ENCODE peak calls at places on chromosomes 7 and 10, in nine cellular contexts. One of them, this sample, is unnamed.

GRCh38 chr10:95287281-95287680 is 3.5 kb downstream of the PDLIM1 start:
- DNase-seq in GM13976: no peak
- DNase-seq in heart left ventricle: no peak
- DNase-seq in NCI-H1105 treated with DMSO at 0.1 percent for 48 hours: no peak
- DNase-seq in GM04503: peak
- DNase-seq in heart right ventricle: no peak
- DNase-seq in activated T-helper 2 cell treated with anti-CD3 and anti-CD28 coated beads, Interferon-gamma antibody, Interleukin-2, Interleukin-4, amounts not matched to agents 10 μg/mL and 5 μg/mL and 100 μg/mL, durations not matched to agents 14 hours and 24 hours and 36 hours: no peak
- DNase-seq in C1 segment of cervical spinal cord: no peak
- DNase-seq in renal cortical epithelial cell: no peak
- DNase-seq in this sample: no peak

GRCh38 chr10:29734980-29735627 is 100.3 kb upstream of the SVIL start:
- DNase-seq in heart right ventricle: peak
- DNase-seq in heart left ventricle: peak
- DNase-seq in C1 segment of cervical spinal cord: no peak
- DNase-seq in NCI-H1105 treated with DMSO at 0.1 percent for 48 hours: peak
- DNase-seq in renal cortical epithelial cell: no peak
- DNase-seq in GM04503: no peak
- DNase-seq in GM13976: peak
- DNase-seq in activated T-helper 2 cell treated with anti-CD3 and anti-CD28 coated beads, Interferon-gamma antibody, Interleukin-2, Interleukin-4, amounts not matched to agents 10 μg/mL and 5 μg/mL and 100 μg/mL, durations not matched to agents 14 hours and 24 hours and 36 hours: peak
- DNase-seq in this sample: peak

GRCh38 chr10:75431180-75432111 is at the start of gene LRMDA:
- DNase-seq in heart right ventricle: peak
- DNase-seq in activated T-helper 2 cell treated with anti-CD3 and anti-CD28 coated beads, Interferon-gamma antibody, Interleukin-2, Interleukin-4, amounts not matched to agents 10 μg/mL and 5 μg/mL and 100 μg/mL, durations not matched to agents 14 hours and 24 hours and 36 hours: no peak
- DNase-seq in renal cortical epithelial cell: peak
- DNase-seq in NCI-H1105 treated with DMSO at 0.1 percent for 48 hours: no peak
- DNase-seq in C1 segment of cervical spinal cord: no peak
- DNase-seq in GM04503: no peak
- DNase-seq in GM13976: no peak
- DNase-seq in heart left ventricle: peak
- DNase-seq in this sample: peak

GRCh38 chr7:128053023-128053422 is 21.8 kb upstream of the LRRC4 start:
- DNase-seq in heart left ventricle: no peak
- DNase-seq in GM13976: no peak
- DNase-seq in GM04503: no peak
- DNase-seq in NCI-H1105 treated with DMSO at 0.1 percent for 48 hours: peak
- DNase-seq in renal cortical epithelial cell: peak
- DNase-seq in heart right ventricle: no peak
- DNase-seq in C1 segment of cervical spinal cord: peak
- DNase-seq in activated T-helper 2 cell treated with anti-CD3 and anti-CD28 coated beads, Interferon-gamma antibody, Interleukin-2, Interleukin-4, amounts not matched to agents 10 μg/mL and 5 μg/mL and 100 μg/mL, durations not matched to agents 14 hours and 24 hours and 36 hours: no peak
- DNase-seq in this sample: peak

GRCh38 chr7:159116581-159117339 is 27.9 kb downstream of the VIPR2 start:
- DNase-seq in C1 segment of cervical spinal cord: no peak
- DNase-seq in renal cortical epithelial cell: no peak
- DNase-seq in heart right ventricle: no peak
- DNase-seq in GM04503: no peak
- DNase-seq in activated T-helper 2 cell treated with anti-CD3 and anti-CD28 coated beads, Interferon-gamma antibody, Interleukin-2, Interleukin-4, amounts not matched to agents 10 μg/mL and 5 μg/mL and 100 μg/mL, durations not matched to agents 14 hours and 24 hours and 36 hours: no peak
- DNase-seq in GM13976: no peak
- DNase-seq in NCI-H1105 treated with DMSO at 0.1 percent for 48 hours: no peak
- DNase-seq in heart left ventricle: no peak
- DNase-seq in this sample: no peak

GRCh38 chr7:27181795-27182275 is 3.2 kb downstream of the HOXA11 start:
- DNase-seq in GM04503: no peak
- DNase-seq in renal cortical epithelial cell: no peak
- DNase-seq in NCI-H1105 treated with DMSO at 0.1 percent for 48 hours: no peak
- DNase-seq in GM13976: no peak
- DNase-seq in heart right ventricle: no peak
- DNase-seq in heart left ventricle: no peak
- DNase-seq in C1 segment of cervical spinal cord: no peak
- DNase-seq in activated T-helper 2 cell treated with anti-CD3 and anti-CD28 coated beads, Interferon-gamma antibody, Interleukin-2, Interleukin-4, amounts not matched to agents 10 μg/mL and 5 μg/mL and 100 μg/mL, durations not matched to agents 14 hours and 24 hours and 36 hours: no peak
- DNase-seq in this sample: no peak

GRCh38 chr10:77909755-77910375 is 16.7 kb downstream of the DLG5 start:
- DNase-seq in NCI-H1105 treated with DMSO at 0.1 percent for 48 hours: no peak
- DNase-seq in GM13976: no peak
- DNase-seq in GM04503: no peak
- DNase-seq in renal cortical epithelial cell: peak
- DNase-seq in heart right ventricle: no peak
- DNase-seq in heart left ventricle: no peak
- DNase-seq in C1 segment of cervical spinal cord: no peak
- DNase-seq in activated T-helper 2 cell treated with anti-CD3 and anti-CD28 coated beads, Interferon-gamma antibody, Interleukin-2, Interleukin-4, amounts not matched to agents 10 μg/mL and 5 μg/mL and 100 μg/mL, durations not matched to agents 14 hours and 24 hours and 36 hours: no peak
- DNase-seq in this sample: peak

GRCh38 chr10:125444790-125445189 is 238.2 kb downstream of the TEX36 start:
- DNase-seq in activated T-helper 2 cell treated with anti-CD3 and anti-CD28 coated beads, Interferon-gamma antibody, Interleukin-2, Interleukin-4, amounts not matched to agents 10 μg/mL and 5 μg/mL and 100 μg/mL, durations not matched to agents 14 hours and 24 hours and 36 hours: no peak
- DNase-seq in NCI-H1105 treated with DMSO at 0.1 percent for 48 hours: no peak
- DNase-seq in heart right ventricle: no peak
- DNase-seq in GM13976: no peak
- DNase-seq in C1 segment of cervical spinal cord: no peak
- DNase-seq in GM04503: no peak
- DNase-seq in heart left ventricle: no peak
- DNase-seq in renal cortical epithelial cell: no peak
- DNase-seq in this sample: no peak

GRCh38 chr10:79148452-79149344 is 79.9 kb downstream of the ZMIZ1 start:
- DNase-seq in heart left ventricle: peak
- DNase-seq in renal cortical epithelial cell: no peak
- DNase-seq in heart right ventricle: peak
- DNase-seq in GM13976: no peak
- DNase-seq in activated T-helper 2 cell treated with anti-CD3 and anti-CD28 coated beads, Interferon-gamma antibody, Interleukin-2, Interleukin-4, amounts not matched to agents 10 μg/mL and 5 μg/mL and 100 μg/mL, durations not matched to agents 14 hours and 24 hours and 36 hours: no peak
- DNase-seq in C1 segment of cervical spinal cord: peak
- DNase-seq in GM04503: no peak
- DNase-seq in NCI-H1105 treated with DMSO at 0.1 percent for 48 hours: no peak
- DNase-seq in this sample: peak

GRCh38 chr10:17464545-17464944 is 10.2 kb upstream of the ST8SIA6 start:
- DNase-seq in heart right ventricle: no peak
- DNase-seq in renal cortical epithelial cell: no peak
- DNase-seq in NCI-H1105 treated with DMSO at 0.1 percent for 48 hours: no peak
- DNase-seq in GM04503: no peak
- DNase-seq in activated T-helper 2 cell treated with anti-CD3 and anti-CD28 coated beads, Interferon-gamma antibody, Interleukin-2, Interleukin-4, amounts not matched to agents 10 μg/mL and 5 μg/mL and 100 μg/mL, durations not matched to agents 14 hours and 24 hours and 36 hours: no peak
- DNase-seq in C1 segment of cervical spinal cord: no peak
- DNase-seq in heart left ventricle: no peak
- DNase-seq in GM13976: no peak
- DNase-seq in this sample: no peak

GRCh38 chr7:17233643-17234397 is 64.6 kb upstream of the AHR start:
- DNase-seq in C1 segment of cervical spinal cord: no peak
- DNase-seq in activated T-helper 2 cell treated with anti-CD3 and anti-CD28 coated beads, Interferon-gamma antibody, Interleukin-2, Interleukin-4, amounts not matched to agents 10 μg/mL and 5 μg/mL and 100 μg/mL, durations not matched to agents 14 hours and 24 hours and 36 hours: peak
- DNase-seq in GM13976: no peak
- DNase-seq in heart right ventricle: no peak
- DNase-seq in heart left ventricle: no peak
- DNase-seq in GM04503: no peak
- DNase-seq in renal cortical epithelial cell: no peak
- DNase-seq in NCI-H1105 treated with DMSO at 0.1 percent for 48 hours: no peak
- DNase-seq in this sample: peak

GRCh38 chr10:102409604-102410426 is 8.8 kb downstream of the PSD start:
- DNase-seq in GM13976: no peak
- DNase-seq in C1 segment of cervical spinal cord: no peak
- DNase-seq in GM04503: no peak
- DNase-seq in renal cortical epithelial cell: no peak
- DNase-seq in heart right ventricle: no peak
- DNase-seq in NCI-H1105 treated with DMSO at 0.1 percent for 48 hours: no peak
- DNase-seq in heart left ventricle: no peak
- DNase-seq in activated T-helper 2 cell treated with anti-CD3 and anti-CD28 coated beads, Interferon-gamma antibody, Interleukin-2, Interleukin-4, amounts not matched to agents 10 μg/mL and 5 μg/mL and 100 μg/mL, durations not matched to agents 14 hours and 24 hours and 36 hours: peak
- DNase-seq in this sample: no peak

GRCh38 chr10:4319870-4320367 is 506.1 kb upstream of the AKR1E2 start:
- DNase-seq in renal cortical epithelial cell: no peak
- DNase-seq in heart right ventricle: no peak
- DNase-seq in NCI-H1105 treated with DMSO at 0.1 percent for 48 hours: no peak
- DNase-seq in GM04503: no peak
- DNase-seq in heart left ventricle: no peak
- DNase-seq in C1 segment of cervical spinal cord: no peak
- DNase-seq in GM13976: no peak
- DNase-seq in activated T-helper 2 cell treated with anti-CD3 and anti-CD28 coated beads, Interferon-gamma antibody, Interleukin-2, Interleukin-4, amounts not matched to agents 10 μg/mL and 5 μg/mL and 100 μg/mL, durations not matched to agents 14 hours and 24 hours and 36 hours: no peak
- DNase-seq in this sample: no peak

GRCh38 chr10:78712147-78712546 is 356.6 kb upstream of the ZMIZ1 start:
- DNase-seq in C1 segment of cervical spinal cord: no peak
- DNase-seq in GM13976: no peak
- DNase-seq in renal cortical epithelial cell: no peak
- DNase-seq in heart right ventricle: peak
- DNase-seq in NCI-H1105 treated with DMSO at 0.1 percent for 48 hours: peak
- DNase-seq in activated T-helper 2 cell treated with anti-CD3 and anti-CD28 coated beads, Interferon-gamma antibody, Interleukin-2, Interleukin-4, amounts not matched to agents 10 μg/mL and 5 μg/mL and 100 μg/mL, durations not matched to agents 14 hours and 24 hours and 36 hours: no peak
- DNase-seq in heart left ventricle: peak
- DNase-seq in GM04503: no peak
- DNase-seq in this sample: no peak

GRCh38 chr7:106064836-106065559 is 47.1 kb downstream of the SYPL1 start:
- DNase-seq in heart right ventricle: peak
- DNase-seq in NCI-H1105 treated with DMSO at 0.1 percent for 48 hours: peak
- DNase-seq in GM04503: peak
- DNase-seq in C1 segment of cervical spinal cord: peak
- DNase-seq in heart left ventricle: peak
- DNase-seq in GM13976: no peak
- DNase-seq in activated T-helper 2 cell treated with anti-CD3 and anti-CD28 coated beads, Interferon-gamma antibody, Interleukin-2, Interleukin-4, amounts not matched to agents 10 μg/mL and 5 μg/mL and 100 μg/mL, durations not matched to agents 14 hours and 24 hours and 36 hours: no peak
- DNase-seq in renal cortical epithelial cell: peak
- DNase-seq in this sample: peak

GRCh38 chr7:104971290-104972071 is 42.5 kb upstream of the KMT2E start:
- DNase-seq in heart right ventricle: no peak
- DNase-seq in C1 segment of cervical spinal cord: no peak
- DNase-seq in GM04503: no peak
- DNase-seq in GM13976: no peak
- DNase-seq in NCI-H1105 treated with DMSO at 0.1 percent for 48 hours: no peak
- DNase-seq in activated T-helper 2 cell treated with anti-CD3 and anti-CD28 coated beads, Interferon-gamma antibody, Interleukin-2, Interleukin-4, amounts not matched to agents 10 μg/mL and 5 μg/mL and 100 μg/mL, durations not matched to agents 14 hours and 24 hours and 36 hours: no peak
- DNase-seq in heart left ventricle: no peak
- DNase-seq in renal cortical epithelial cell: peak
- DNase-seq in this sample: no peak

GRCh38 chr10:89702121-89702480 is 711 bp downstream of the KIF20B start:
- DNase-seq in C1 segment of cervical spinal cord: no peak
- DNase-seq in NCI-H1105 treated with DMSO at 0.1 percent for 48 hours: no peak
- DNase-seq in GM13976: peak
- DNase-seq in heart left ventricle: no peak
- DNase-seq in GM04503: no peak
- DNase-seq in renal cortical epithelial cell: peak
- DNase-seq in activated T-helper 2 cell treated with anti-CD3 and anti-CD28 coated beads, Interferon-gamma antibody, Interleukin-2, Interleukin-4, amounts not matched to agents 10 μg/mL and 5 μg/mL and 100 μg/mL, durations not matched to agents 14 hours and 24 hours and 36 hours: peak
- DNase-seq in heart right ventricle: no peak
- DNase-seq in this sample: peak

GRCh38 chr7:1920266-1920681 is 250.2 kb downstream of the ELFN1 start:
- DNase-seq in GM13976: peak
- DNase-seq in heart left ventricle: no peak
- DNase-seq in GM04503: no peak
- DNase-seq in activated T-helper 2 cell treated with anti-CD3 and anti-CD28 coated beads, Interferon-gamma antibody, Interleukin-2, Interleukin-4, amounts not matched to agents 10 μg/mL and 5 μg/mL and 100 μg/mL, durations not matched to agents 14 hours and 24 hours and 36 hours: peak
- DNase-seq in NCI-H1105 treated with DMSO at 0.1 percent for 48 hours: no peak
- DNase-seq in C1 segment of cervical spinal cord: no peak
- DNase-seq in heart right ventricle: no peak
- DNase-seq in renal cortical epithelial cell: no peak
- DNase-seq in this sample: no peak

GRCh38 chr10:47415520-47416304 is 31.6 kb upstream of the ZNF488 start:
- DNase-seq in GM13976: no peak
- DNase-seq in NCI-H1105 treated with DMSO at 0.1 percent for 48 hours: no peak
- DNase-seq in C1 segment of cervical spinal cord: no peak
- DNase-seq in GM04503: no peak
- DNase-seq in heart left ventricle: no peak
- DNase-seq in heart right ventricle: no peak
- DNase-seq in activated T-helper 2 cell treated with anti-CD3 and anti-CD28 coated beads, Interferon-gamma antibody, Interleukin-2, Interleukin-4, amounts not matched to agents 10 μg/mL and 5 μg/mL and 100 μg/mL, durations not matched to agents 14 hours and 24 hours and 36 hours: no peak
- DNase-seq in renal cortical epithelial cell: no peak
- DNase-seq in this sample: no peak

GRCh38 chr7:110529175-110529574 is 561.8 kb upstream of the LRRN3 start:
- DNase-seq in activated T-helper 2 cell treated with anti-CD3 and anti-CD28 coated beads, Interferon-gamma antibody, Interleukin-2, Interleukin-4, amounts not matched to agents 10 μg/mL and 5 μg/mL and 100 μg/mL, durations not matched to agents 14 hours and 24 hours and 36 hours: no peak
- DNase-seq in heart left ventricle: no peak
- DNase-seq in GM04503: no peak
- DNase-seq in GM13976: no peak
- DNase-seq in heart right ventricle: no peak
- DNase-seq in C1 segment of cervical spinal cord: no peak
- DNase-seq in renal cortical epithelial cell: no peak
- DNase-seq in NCI-H1105 treated with DMSO at 0.1 percent for 48 hours: no peak
- DNase-seq in this sample: no peak

GRCh38 chr10:110458583-110458920 is 39.2 kb upstream of the DUSP5 start:
- DNase-seq in activated T-helper 2 cell treated with anti-CD3 and anti-CD28 coated beads, Interferon-gamma antibody, Interleukin-2, Interleukin-4, amounts not matched to agents 10 μg/mL and 5 μg/mL and 100 μg/mL, durations not matched to agents 14 hours and 24 hours and 36 hours: no peak
- DNase-seq in heart right ventricle: peak
- DNase-seq in NCI-H1105 treated with DMSO at 0.1 percent for 48 hours: no peak
- DNase-seq in GM13976: no peak
- DNase-seq in GM04503: no peak
- DNase-seq in heart left ventricle: peak
- DNase-seq in renal cortical epithelial cell: no peak
- DNase-seq in C1 segment of cervical spinal cord: no peak
- DNase-seq in this sample: no peak

GRCh38 chr10:101958691-101959090 is 97.3 kb downstream of the ARMH3 start:
- DNase-seq in heart left ventricle: no peak
- DNase-seq in GM13976: no peak
- DNase-seq in NCI-H1105 treated with DMSO at 0.1 percent for 48 hours: no peak
- DNase-seq in activated T-helper 2 cell treated with anti-CD3 and anti-CD28 coated beads, Interferon-gamma antibody, Interleukin-2, Interleukin-4, amounts not matched to agents 10 μg/mL and 5 μg/mL and 100 μg/mL, durations not matched to agents 14 hours and 24 hours and 36 hours: no peak
- DNase-seq in C1 segment of cervical spinal cord: no peak
- DNase-seq in renal cortical epithelial cell: no peak
- DNase-seq in GM04503: no peak
- DNase-seq in heart right ventricle: no peak
- DNase-seq in this sample: no peak

GRCh38 chr7:95772771-95773581 is 622 bp downstream of the DYNC1I1 start:
- DNase-seq in GM04503: no peak
- DNase-seq in heart left ventricle: peak
- DNase-seq in renal cortical epithelial cell: peak
- DNase-seq in activated T-helper 2 cell treated with anti-CD3 and anti-CD28 coated beads, Interferon-gamma antibody, Interleukin-2, Interleukin-4, amounts not matched to agents 10 μg/mL and 5 μg/mL and 100 μg/mL, durations not matched to agents 14 hours and 24 hours and 36 hours: no peak
- DNase-seq in heart right ventricle: peak
- DNase-seq in C1 segment of cervical spinal cord: peak
- DNase-seq in NCI-H1105 treated with DMSO at 0.1 percent for 48 hours: peak
- DNase-seq in GM13976: no peak
- DNase-seq in this sample: peak

GRCh38 chr7:124992881-124993562 is 63.4 kb upstream of the POT1 start:
- DNase-seq in GM13976: no peak
- DNase-seq in renal cortical epithelial cell: peak
- DNase-seq in activated T-helper 2 cell treated with anti-CD3 and anti-CD28 coated beads, Interferon-gamma antibody, Interleukin-2, Interleukin-4, amounts not matched to agents 10 μg/mL and 5 μg/mL and 100 μg/mL, durations not matched to agents 14 hours and 24 hours and 36 hours: no peak
- DNase-seq in GM04503: peak
- DNase-seq in heart right ventricle: no peak
- DNase-seq in heart left ventricle: no peak
- DNase-seq in C1 segment of cervical spinal cord: no peak
- DNase-seq in NCI-H1105 treated with DMSO at 0.1 percent for 48 hours: no peak
- DNase-seq in this sample: peak

GRCh38 chr7:104275900-104276299 is 52.5 kb upstream of the LHFPL3 start:
- DNase-seq in GM13976: no peak
- DNase-seq in NCI-H1105 treated with DMSO at 0.1 percent for 48 hours: no peak
- DNase-seq in heart right ventricle: no peak
- DNase-seq in renal cortical epithelial cell: peak
- DNase-seq in heart left ventricle: no peak
- DNase-seq in C1 segment of cervical spinal cord: no peak
- DNase-seq in GM04503: no peak
- DNase-seq in activated T-helper 2 cell treated with anti-CD3 and anti-CD28 coated beads, Interferon-gamma antibody, Interleukin-2, Interleukin-4, amounts not matched to agents 10 μg/mL and 5 μg/mL and 100 μg/mL, durations not matched to agents 14 hours and 24 hours and 36 hours: no peak
- DNase-seq in this sample: peak

GRCh38 chr10:17290226-17290625 is 62.2 kb downstream of the VIM start:
- DNase-seq in GM04503: no peak
- DNase-seq in heart right ventricle: no peak
- DNase-seq in GM13976: no peak
- DNase-seq in activated T-helper 2 cell treated with anti-CD3 and anti-CD28 coated beads, Interferon-gamma antibody, Interleukin-2, Interleukin-4, amounts not matched to agents 10 μg/mL and 5 μg/mL and 100 μg/mL, durations not matched to agents 14 hours and 24 hours and 36 hours: no peak
- DNase-seq in renal cortical epithelial cell: peak
- DNase-seq in C1 segment of cervical spinal cord: no peak
- DNase-seq in NCI-H1105 treated with DMSO at 0.1 percent for 48 hours: peak
- DNase-seq in heart left ventricle: no peak
- DNase-seq in this sample: peak

GRCh38 chr7:150732786-150733733 is 4.2 kb upstream of the GIMAP5 start:
- DNase-seq in renal cortical epithelial cell: no peak
- DNase-seq in heart left ventricle: no peak
- DNase-seq in C1 segment of cervical spinal cord: no peak
- DNase-seq in activated T-helper 2 cell treated with anti-CD3 and anti-CD28 coated beads, Interferon-gamma antibody, Interleukin-2, Interleukin-4, amounts not matched to agents 10 μg/mL and 5 μg/mL and 100 μg/mL, durations not matched to agents 14 hours and 24 hours and 36 hours: no peak
- DNase-seq in NCI-H1105 treated with DMSO at 0.1 percent for 48 hours: no peak
- DNase-seq in heart right ventricle: no peak
- DNase-seq in GM04503: no peak
- DNase-seq in GM13976: no peak
- DNase-seq in this sample: no peak

GRCh38 chr10:10869592-10869991 is 148.1 kb upstream of the CELF2 start:
- DNase-seq in GM13976: peak
- DNase-seq in C1 segment of cervical spinal cord: no peak
- DNase-seq in GM04503: no peak
- DNase-seq in NCI-H1105 treated with DMSO at 0.1 percent for 48 hours: no peak
- DNase-seq in heart left ventricle: no peak
- DNase-seq in renal cortical epithelial cell: peak
- DNase-seq in activated T-helper 2 cell treated with anti-CD3 and anti-CD28 coated beads, Interferon-gamma antibody, Interleukin-2, Interleukin-4, amounts not matched to agents 10 μg/mL and 5 μg/mL and 100 μg/mL, durations not matched to agents 14 hours and 24 hours and 36 hours: no peak
- DNase-seq in heart right ventricle: no peak
- DNase-seq in this sample: peak

GRCh38 chr10:82124713-82125112 is 249.7 kb downstream of the NRG3 start:
- DNase-seq in renal cortical epithelial cell: no peak
- DNase-seq in GM04503: no peak
- DNase-seq in heart left ventricle: no peak
- DNase-seq in NCI-H1105 treated with DMSO at 0.1 percent for 48 hours: no peak
- DNase-seq in GM13976: no peak
- DNase-seq in activated T-helper 2 cell treated with anti-CD3 and anti-CD28 coated beads, Interferon-gamma antibody, Interleukin-2, Interleukin-4, amounts not matched to agents 10 μg/mL and 5 μg/mL and 100 μg/mL, durations not matched to agents 14 hours and 24 hours and 36 hours: no peak
- DNase-seq in heart right ventricle: no peak
- DNase-seq in C1 segment of cervical spinal cord: no peak
- DNase-seq in this sample: no peak

GRCh38 chr7:92447239-92448184 is at the start of gene GATAD1:
- DNase-seq in heart left ventricle: peak
- DNase-seq in GM13976: peak
- DNase-seq in activated T-helper 2 cell treated with anti-CD3 and anti-CD28 coated beads, Interferon-gamma antibody, Interleukin-2, Interleukin-4, amounts not matched to agents 10 μg/mL and 5 μg/mL and 100 μg/mL, durations not matched to agents 14 hours and 24 hours and 36 hours: peak
- DNase-seq in heart right ventricle: peak
- DNase-seq in C1 segment of cervical spinal cord: peak
- DNase-seq in GM04503: peak
- DNase-seq in renal cortical epithelial cell: peak
- DNase-seq in NCI-H1105 treated with DMSO at 0.1 percent for 48 hours: peak
- DNase-seq in this sample: peak

GRCh38 chr7:36777855-36778254 is 53.6 kb upstream of the AOAH start:
- DNase-seq in NCI-H1105 treated with DMSO at 0.1 percent for 48 hours: peak
- DNase-seq in activated T-helper 2 cell treated with anti-CD3 and anti-CD28 coated beads, Interferon-gamma antibody, Interleukin-2, Interleukin-4, amounts not matched to agents 10 μg/mL and 5 μg/mL and 100 μg/mL, durations not matched to agents 14 hours and 24 hours and 36 hours: no peak
- DNase-seq in GM04503: no peak
- DNase-seq in C1 segment of cervical spinal cord: no peak
- DNase-seq in GM13976: no peak
- DNase-seq in heart left ventricle: no peak
- DNase-seq in heart right ventricle: no peak
- DNase-seq in renal cortical epithelial cell: no peak
- DNase-seq in this sample: no peak